ENCODE peak calls at places on chromosomes 12 and 14, in ten cellular contexts. One of them, this sample, is unnamed.

GRCh38 chr12:24615967-24616411 is 332.9 kb downstream of the BCAT1 start:
- DNase-seq in lung microvascular endothelial cell: no peak
- DNase-seq in HuH-7: no peak
- DNase-seq in stomach: no peak
- DNase-seq in NCI-H1694 treated with DMSO at 0.1 percent for 48 hours: no peak
- DNase-seq in fibroblast of the conjunctiva: no peak
- DNase-seq in Kasumi-1: no peak
- DNase-seq in naive thymus-derived CD8-positive, alpha-beta T cell: no peak
- DNase-seq in NB4: no peak
- DNase-seq in NCI-H2081: no peak
- DNase-seq in this sample: peak; percentile 70

GRCh38 chr12:4909734-4910501 is at the start of gene KCNA1:
- DNase-seq in lung microvascular endothelial cell: peak; percentile 35
- DNase-seq in Kasumi-1: no peak
- DNase-seq in naive thymus-derived CD8-positive, alpha-beta T cell: no peak
- DNase-seq in HuH-7: no peak
- DNase-seq in fibroblast of the conjunctiva: no peak
- DNase-seq in stomach: no peak
- DNase-seq in NCI-H1694 treated with DMSO at 0.1 percent for 48 hours: peak; percentile 29
- DNase-seq in NCI-H2081: peak; percentile 70
- DNase-seq in NB4: no peak
- DNase-seq in this sample: no peak

GRCh38 chr14:70022771-70023445 is 143.7 kb downstream of the SMOC1 start:
- DNase-seq in stomach: no peak
- DNase-seq in lung microvascular endothelial cell: no peak
- DNase-seq in fibroblast of the conjunctiva: no peak
- DNase-seq in NB4: no peak
- DNase-seq in Kasumi-1: no peak
- DNase-seq in naive thymus-derived CD8-positive, alpha-beta T cell: no peak
- DNase-seq in NCI-H1694 treated with DMSO at 0.1 percent for 48 hours: no peak
- DNase-seq in NCI-H2081: no peak
- DNase-seq in HuH-7: no peak
- DNase-seq in this sample: no peak

GRCh38 chr14:54568821-54569591 is 2.1 kb downstream of the SAMD4A start:
- DNase-seq in stomach: no peak
- DNase-seq in naive thymus-derived CD8-positive, alpha-beta T cell: no peak
- DNase-seq in lung microvascular endothelial cell: peak; percentile 60
- DNase-seq in Kasumi-1: no peak
- DNase-seq in HuH-7: no peak
- DNase-seq in fibroblast of the conjunctiva: no peak
- DNase-seq in NCI-H2081: no peak
- DNase-seq in NB4: no peak
- DNase-seq in NCI-H1694 treated with DMSO at 0.1 percent for 48 hours: no peak
- DNase-seq in this sample: no peak

GRCh38 chr14:90698379-90698869 is 117.8 kb downstream of the TTC7B start:
- DNase-seq in fibroblast of the conjunctiva: peak; percentile 58
- DNase-seq in Kasumi-1: no peak
- DNase-seq in naive thymus-derived CD8-positive, alpha-beta T cell: no peak
- DNase-seq in lung microvascular endothelial cell: peak; percentile 81
- DNase-seq in stomach: no peak
- DNase-seq in NCI-H2081: peak; percentile 89
- DNase-seq in NB4: no peak
- DNase-seq in NCI-H1694 treated with DMSO at 0.1 percent for 48 hours: peak; percentile 95
- DNase-seq in HuH-7: no peak
- DNase-seq in this sample: peak; percentile 77

GRCh38 chr12:131264625-131265024 is 310.9 kb downstream of the ADGRD1 start:
- DNase-seq in fibroblast of the conjunctiva: no peak
- DNase-seq in NCI-H1694 treated with DMSO at 0.1 percent for 48 hours: no peak
- DNase-seq in HuH-7: no peak
- DNase-seq in Kasumi-1: no peak
- DNase-seq in lung microvascular endothelial cell: peak; percentile 65
- DNase-seq in NCI-H2081: no peak
- DNase-seq in stomach: no peak
- DNase-seq in naive thymus-derived CD8-positive, alpha-beta T cell: no peak
- DNase-seq in NB4: no peak
- DNase-seq in this sample: no peak

GRCh38 chr12:111444706-111445310 is 39.1 kb downstream of the SH2B3 start:
- DNase-seq in naive thymus-derived CD8-positive, alpha-beta T cell: peak; percentile 76
- DNase-seq in stomach: peak; percentile 59
- DNase-seq in HuH-7: no peak
- DNase-seq in NCI-H2081: peak; percentile 9
- DNase-seq in lung microvascular endothelial cell: peak; percentile 66
- DNase-seq in Kasumi-1: peak; percentile 89
- DNase-seq in NB4: peak; percentile 83
- DNase-seq in fibroblast of the conjunctiva: no peak
- DNase-seq in NCI-H1694 treated with DMSO at 0.1 percent for 48 hours: no peak
- DNase-seq in this sample: no peak

GRCh38 chr14:92646952-92647461 is 101.4 kb downstream of the LGMN start:
- DNase-seq in NB4: no peak
- DNase-seq in stomach: no peak
- DNase-seq in NCI-H2081: no peak
- DNase-seq in Kasumi-1: no peak
- DNase-seq in naive thymus-derived CD8-positive, alpha-beta T cell: no peak
- DNase-seq in NCI-H1694 treated with DMSO at 0.1 percent for 48 hours: no peak
- DNase-seq in lung microvascular endothelial cell: no peak
- DNase-seq in fibroblast of the conjunctiva: peak; percentile 56
- DNase-seq in HuH-7: peak; percentile 23
- DNase-seq in this sample: peak; percentile 75

GRCh38 chr14:63881926-63882325 is 29.1 kb downstream of the SYNE2 start:
- DNase-seq in NCI-H2081: no peak
- DNase-seq in naive thymus-derived CD8-positive, alpha-beta T cell: no peak
- DNase-seq in Kasumi-1: peak; percentile 24
- DNase-seq in stomach: no peak
- DNase-seq in fibroblast of the conjunctiva: no peak
- DNase-seq in NB4: peak; percentile 22
- DNase-seq in NCI-H1694 treated with DMSO at 0.1 percent for 48 hours: no peak
- DNase-seq in HuH-7: no peak
- DNase-seq in lung microvascular endothelial cell: peak; percentile 73
- DNase-seq in this sample: no peak

GRCh38 chr12:5010130-5010529 is 33.5 kb upstream of the KCNA5 start:
- DNase-seq in NCI-H1694 treated with DMSO at 0.1 percent for 48 hours: no peak
- DNase-seq in Kasumi-1: no peak
- DNase-seq in NCI-H2081: no peak
- DNase-seq in stomach: no peak
- DNase-seq in HuH-7: no peak
- DNase-seq in NB4: no peak
- DNase-seq in fibroblast of the conjunctiva: no peak
- DNase-seq in lung microvascular endothelial cell: no peak
- DNase-seq in naive thymus-derived CD8-positive, alpha-beta T cell: no peak
- DNase-seq in this sample: no peak

GRCh38 chr12:89597210-89597609 is 71.4 kb upstream of the POC1B start:
- DNase-seq in naive thymus-derived CD8-positive, alpha-beta T cell: no peak
- DNase-seq in NCI-H1694 treated with DMSO at 0.1 percent for 48 hours: no peak
- DNase-seq in NB4: no peak
- DNase-seq in HuH-7: no peak
- DNase-seq in NCI-H2081: no peak
- DNase-seq in stomach: no peak
- DNase-seq in Kasumi-1: no peak
- DNase-seq in lung microvascular endothelial cell: no peak
- DNase-seq in fibroblast of the conjunctiva: no peak
- DNase-seq in this sample: no peak

GRCh38 chr12:53480425-53481107 is 18.7 kb downstream of the MAP3K12 start:
- DNase-seq in lung microvascular endothelial cell: no peak
- DNase-seq in Kasumi-1: no peak
- DNase-seq in NCI-H1694 treated with DMSO at 0.1 percent for 48 hours: no peak
- DNase-seq in stomach: no peak
- DNase-seq in NB4: no peak
- DNase-seq in naive thymus-derived CD8-positive, alpha-beta T cell: no peak
- DNase-seq in NCI-H2081: no peak
- DNase-seq in fibroblast of the conjunctiva: no peak
- DNase-seq in HuH-7: no peak
- DNase-seq in this sample: no peak

GRCh38 chr12:45282411-45282810 is 66.5 kb downstream of the ANO6 start:
- DNase-seq in lung microvascular endothelial cell: no peak
- DNase-seq in NCI-H2081: no peak
- DNase-seq in fibroblast of the conjunctiva: no peak
- DNase-seq in NCI-H1694 treated with DMSO at 0.1 percent for 48 hours: no peak
- DNase-seq in Kasumi-1: no peak
- DNase-seq in naive thymus-derived CD8-positive, alpha-beta T cell: no peak
- DNase-seq in HuH-7: no peak
- DNase-seq in NB4: no peak
- DNase-seq in stomach: no peak
- DNase-seq in this sample: no peak

GRCh38 chr14:103561381-103562134 is 899 bp downstream of the BAG5 start:
- DNase-seq in NB4: peak; percentile 70
- DNase-seq in stomach: no peak
- DNase-seq in fibroblast of the conjunctiva: no peak
- DNase-seq in NCI-H2081: peak; percentile 31
- DNase-seq in Kasumi-1: peak; percentile 25
- DNase-seq in lung microvascular endothelial cell: peak; percentile 55
- DNase-seq in HuH-7: no peak
- DNase-seq in naive thymus-derived CD8-positive, alpha-beta T cell: no peak
- DNase-seq in NCI-H1694 treated with DMSO at 0.1 percent for 48 hours: no peak
- DNase-seq in this sample: peak; percentile 54

GRCh38 chr12:57479376-57480115 is at the start of gene ARHGAP9:
- DNase-seq in fibroblast of the conjunctiva: no peak
- DNase-seq in Kasumi-1: no peak
- DNase-seq in NCI-H2081: no peak
- DNase-seq in naive thymus-derived CD8-positive, alpha-beta T cell: peak; percentile 90
- DNase-seq in NB4: peak; percentile 74
- DNase-seq in stomach: no peak
- DNase-seq in NCI-H1694 treated with DMSO at 0.1 percent for 48 hours: no peak
- DNase-seq in lung microvascular endothelial cell: peak; percentile 62
- DNase-seq in HuH-7: no peak
- DNase-seq in this sample: no peak

GRCh38 chr12:40016960-40017359 is 88.9 kb downstream of the SLC2A13 start:
- DNase-seq in stomach: no peak
- DNase-seq in NB4: peak; percentile 74
- DNase-seq in HuH-7: no peak
- DNase-seq in fibroblast of the conjunctiva: no peak
- DNase-seq in naive thymus-derived CD8-positive, alpha-beta T cell: no peak
- DNase-seq in NCI-H1694 treated with DMSO at 0.1 percent for 48 hours: no peak
- DNase-seq in Kasumi-1: no peak
- DNase-seq in NCI-H2081: no peak
- DNase-seq in lung microvascular endothelial cell: no peak
- DNase-seq in this sample: peak; percentile 43

GRCh38 chr14:63438065-63438757 is 105.0 kb downstream of the PPP2R5E start:
- DNase-seq in naive thymus-derived CD8-positive, alpha-beta T cell: peak; percentile 21
- DNase-seq in lung microvascular endothelial cell: peak; percentile 93
- DNase-seq in HuH-7: no peak
- DNase-seq in fibroblast of the conjunctiva: peak; percentile 94
- DNase-seq in NCI-H1694 treated with DMSO at 0.1 percent for 48 hours: no peak
- DNase-seq in stomach: peak; percentile 66
- DNase-seq in NCI-H2081: peak; percentile 74
- DNase-seq in NB4: peak; percentile 15
- DNase-seq in Kasumi-1: peak; percentile 26
- DNase-seq in this sample: peak; percentile 94

GRCh38 chr12:50642035-50642451 is 121.9 kb upstream of the ATF1 start:
- DNase-seq in fibroblast of the conjunctiva: peak; percentile 35
- DNase-seq in HuH-7: no peak
- DNase-seq in Kasumi-1: no peak
- DNase-seq in NCI-H1694 treated with DMSO at 0.1 percent for 48 hours: no peak
- DNase-seq in naive thymus-derived CD8-positive, alpha-beta T cell: no peak
- DNase-seq in stomach: no peak
- DNase-seq in lung microvascular endothelial cell: no peak
- DNase-seq in NB4: no peak
- DNase-seq in NCI-H2081: no peak
- DNase-seq in this sample: peak; percentile 84

GRCh38 chr12:30614031-30614430 is 81.6 kb downstream of the IPO8 start:
- DNase-seq in NCI-H2081: no peak
- DNase-seq in NCI-H1694 treated with DMSO at 0.1 percent for 48 hours: no peak
- DNase-seq in HuH-7: no peak
- DNase-seq in fibroblast of the conjunctiva: no peak
- DNase-seq in naive thymus-derived CD8-positive, alpha-beta T cell: no peak
- DNase-seq in NB4: no peak
- DNase-seq in Kasumi-1: no peak
- DNase-seq in lung microvascular endothelial cell: no peak
- DNase-seq in stomach: no peak
- DNase-seq in this sample: no peak

GRCh38 chr12:13465641-13466040 is 269.1 kb downstream of the EMP1 start:
- DNase-seq in NB4: peak; percentile 31
- DNase-seq in lung microvascular endothelial cell: no peak
- DNase-seq in NCI-H1694 treated with DMSO at 0.1 percent for 48 hours: no peak
- DNase-seq in NCI-H2081: no peak
- DNase-seq in stomach: no peak
- DNase-seq in HuH-7: no peak
- DNase-seq in naive thymus-derived CD8-positive, alpha-beta T cell: no peak
- DNase-seq in fibroblast of the conjunctiva: no peak
- DNase-seq in Kasumi-1: no peak
- DNase-seq in this sample: no peak

GRCh38 chr14:93538411-93538810 is 107.7 kb downstream of the UNC79 start:
- DNase-seq in naive thymus-derived CD8-positive, alpha-beta T cell: no peak
- DNase-seq in Kasumi-1: no peak
- DNase-seq in NCI-H2081: peak; percentile 24
- DNase-seq in stomach: no peak
- DNase-seq in fibroblast of the conjunctiva: no peak
- DNase-seq in lung microvascular endothelial cell: peak; percentile 4
- DNase-seq in NCI-H1694 treated with DMSO at 0.1 percent for 48 hours: no peak
- DNase-seq in HuH-7: no peak
- DNase-seq in NB4: peak; percentile 52
- DNase-seq in this sample: no peak

GRCh38 chr12:25692115-25693035 is 139.3 kb upstream of the LMNTD1 start:
- DNase-seq in NB4: no peak
- DNase-seq in fibroblast of the conjunctiva: peak; percentile 89
- DNase-seq in NCI-H1694 treated with DMSO at 0.1 percent for 48 hours: no peak
- DNase-seq in stomach: no peak
- DNase-seq in naive thymus-derived CD8-positive, alpha-beta T cell: no peak
- DNase-seq in lung microvascular endothelial cell: no peak
- DNase-seq in Kasumi-1: no peak
- DNase-seq in NCI-H2081: no peak
- DNase-seq in HuH-7: peak; percentile 26
- DNase-seq in this sample: peak; percentile 78

GRCh38 chr12:97308576-97309198 is 153.9 kb upstream of the RMST start:
- DNase-seq in stomach: no peak
- DNase-seq in NB4: peak; percentile 67
- DNase-seq in lung microvascular endothelial cell: peak; percentile 82
- DNase-seq in NCI-H1694 treated with DMSO at 0.1 percent for 48 hours: peak; percentile 46
- DNase-seq in HuH-7: no peak
- DNase-seq in NCI-H2081: peak; percentile 73
- DNase-seq in naive thymus-derived CD8-positive, alpha-beta T cell: peak; percentile 55
- DNase-seq in Kasumi-1: peak; percentile 44
- DNase-seq in fibroblast of the conjunctiva: peak; percentile 24
- DNase-seq in this sample: peak; percentile 62

GRCh38 chr14:85234626-85235025 is 295.3 kb upstream of the FLRT2 start:
- DNase-seq in NCI-H1694 treated with DMSO at 0.1 percent for 48 hours: no peak
- DNase-seq in stomach: no peak
- DNase-seq in fibroblast of the conjunctiva: no peak
- DNase-seq in naive thymus-derived CD8-positive, alpha-beta T cell: no peak
- DNase-seq in NB4: no peak
- DNase-seq in NCI-H2081: no peak
- DNase-seq in Kasumi-1: no peak
- DNase-seq in HuH-7: no peak
- DNase-seq in lung microvascular endothelial cell: no peak
- DNase-seq in this sample: no peak

GRCh38 chr12:128909653-128910052 is 56.4 kb downstream of the GLT1D1 start:
- DNase-seq in NCI-H2081: no peak
- DNase-seq in fibroblast of the conjunctiva: no peak
- DNase-seq in stomach: no peak
- DNase-seq in NCI-H1694 treated with DMSO at 0.1 percent for 48 hours: no peak
- DNase-seq in lung microvascular endothelial cell: no peak
- DNase-seq in naive thymus-derived CD8-positive, alpha-beta T cell: no peak
- DNase-seq in HuH-7: no peak
- DNase-seq in NB4: no peak
- DNase-seq in Kasumi-1: no peak
- DNase-seq in this sample: no peak

GRCh38 chr14:33943484-33943883 is 7.4 kb downstream of the EGLN3 start:
- DNase-seq in HuH-7: no peak
- DNase-seq in NCI-H1694 treated with DMSO at 0.1 percent for 48 hours: no peak
- DNase-seq in NB4: no peak
- DNase-seq in Kasumi-1: no peak
- DNase-seq in lung microvascular endothelial cell: no peak
- DNase-seq in naive thymus-derived CD8-positive, alpha-beta T cell: no peak
- DNase-seq in stomach: peak; percentile 69
- DNase-seq in fibroblast of the conjunctiva: no peak
- DNase-seq in NCI-H2081: peak; percentile 85
- DNase-seq in this sample: no peak

GRCh38 chr14:98578204-98578603 is 693.8 kb downstream of the BCL11B start:
- DNase-seq in NCI-H2081: no peak
- DNase-seq in NCI-H1694 treated with DMSO at 0.1 percent for 48 hours: no peak
- DNase-seq in NB4: no peak
- DNase-seq in naive thymus-derived CD8-positive, alpha-beta T cell: no peak
- DNase-seq in Kasumi-1: no peak
- DNase-seq in lung microvascular endothelial cell: no peak
- DNase-seq in stomach: no peak
- DNase-seq in fibroblast of the conjunctiva: no peak
- DNase-seq in HuH-7: no peak
- DNase-seq in this sample: peak; percentile 61

GRCh38 chr12:45273717-45274271 is 57.9 kb downstream of the ANO6 start:
- DNase-seq in stomach: no peak
- DNase-seq in HuH-7: no peak
- DNase-seq in naive thymus-derived CD8-positive, alpha-beta T cell: no peak
- DNase-seq in NB4: no peak
- DNase-seq in lung microvascular endothelial cell: peak; percentile 47
- DNase-seq in fibroblast of the conjunctiva: peak; percentile 66
- DNase-seq in Kasumi-1: no peak
- DNase-seq in NCI-H2081: no peak
- DNase-seq in NCI-H1694 treated with DMSO at 0.1 percent for 48 hours: no peak
- DNase-seq in this sample: peak; percentile 94

This sample was measured in astrocyte of the spinal cord.